ENCODE peak calls at places on chromosomes 1 and 21, in six cellular contexts. Y is BE2C, B is neural progenitor cell, G is A549, X is dorsolateral prefrontal cortex, T is lower leg skin. D is an unnamed sample.

GRCh38 chr1:179938752-179939151 is 15.9 kb upstream of the CEP350 start:
- DNase-seq in B (no peak), Y (no peak), G (no peak), T (no peak), X (no peak), D (peak)

GRCh38 chr1:76583875-76584477 is 283.3 kb upstream of the ST6GALNAC5 start:
- DNase-seq in X (no peak), T (no peak), Y (no peak), G (no peak), B (no peak), D (no peak)

GRCh38 chr21:42161957-42162681 is 56.8 kb upstream of the ABCG1 start:
- DNase-seq in B (peak), T (no peak), G (no peak), X (no peak), Y (no peak), D (peak)

GRCh38 chr1:16077430-16078245 is 4.2 kb upstream of the FAM131C start:
- DNase-seq in T (no peak), G (no peak), Y (peak), X (no peak), B (peak), D (peak)

GRCh38 chr1:96474985-96475743 is 246.4 kb upstream of the PTBP2 start:
- DNase-seq in X (no peak), G (no peak), T (no peak), B (no peak), Y (no peak), D (no peak)

GRCh38 chr1:20494609-20495311 is 8.8 kb upstream of the CAMK2N1 start:
- DNase-seq in T (no peak), X (no peak), G (no peak), B (no peak), Y (no peak), D (peak)

GRCh38 chr21:34008618-34009017 is 64.8 kb upstream of the MRPS6 start:
- DNase-seq in X (no peak), T (no peak), B (no peak), G (no peak), Y (no peak), D (no peak)

GRCh38 chr1:24277420-24278169 is 41.6 kb upstream of the GRHL3 start:
- DNase-seq in B (no peak), X (no peak), T (no peak), Y (no peak), G (no peak), D (peak)

GRCh38 chr1:186864296-186864695 is 35.5 kb downstream of the PLA2G4A start:
- DNase-seq in X (no peak), Y (no peak), B (no peak), G (no peak), T (no peak), D (no peak)

GRCh38 chr1:31757204-31757679 is 6.9 kb downstream of the ADGRB2 start:
- DNase-seq in G (no peak), X (no peak), Y (no peak), B (no peak), T (no peak), D (no peak)
- TF ChIP-seq CTCF in G (no peak), X (no peak), Y (no peak), B (no peak), T (no peak), D (no peak)

GRCh38 chr1:201946224-201946908 is at the start of gene LMOD1:
- DNase-seq in Y (peak), T (peak), B (peak), X (peak), G (no peak), D (peak)
- TF ChIP-seq CTCF in Y (no peak), T (no peak), B (no peak), X (no peak), G (no peak), D (no peak)

DNA sequence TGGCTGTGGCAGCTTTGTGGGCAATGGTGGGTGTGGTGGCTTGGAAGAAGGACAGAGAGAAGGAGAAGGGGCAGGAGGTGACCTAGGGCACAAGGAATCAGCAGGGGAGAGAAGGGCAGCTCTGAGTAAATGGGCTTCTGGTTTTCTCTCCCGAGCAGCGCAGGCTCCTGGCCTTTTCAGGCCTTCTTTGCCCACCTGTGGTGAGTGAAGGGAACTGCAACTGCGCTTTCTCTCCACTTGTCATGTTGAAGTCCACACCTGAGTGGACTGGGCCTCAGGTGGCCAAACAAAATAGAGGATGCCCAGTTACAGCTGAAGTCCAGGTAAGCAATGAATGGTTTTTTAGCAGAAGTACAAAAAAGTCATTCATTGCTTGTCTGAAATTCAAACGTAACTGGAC is 29.4 kb upstream of the KCNA10 start:
- DNase-seq in G (peak), Y (peak), T (no peak), B (peak), X (no peak), D (peak)
- TF ChIP-seq CTCF in G (peak), Y (peak), T (no peak), B (peak), X (peak), D (peak)

GRCh38 chr1:200959341-200959985 is 64.1 kb downstream of the KIF21B start:
- DNase-seq in X (no peak), T (no peak), B (peak), Y (peak), G (no peak), D (no peak)
- TF ChIP-seq CTCF in X (no peak), T (no peak), B (no peak), Y (peak), G (no peak), D (no peak)

GRCh38 chr1:213131851-213132655 is 81.0 kb downstream of the RPS6KC1 start:
- DNase-seq in X (no peak), B (no peak), Y (no peak), T (no peak), G (no peak), D (no peak)
- TF ChIP-seq CTCF in X (peak), B (no peak), Y (no peak), T (no peak), G (peak), D (no peak)

DNA sequence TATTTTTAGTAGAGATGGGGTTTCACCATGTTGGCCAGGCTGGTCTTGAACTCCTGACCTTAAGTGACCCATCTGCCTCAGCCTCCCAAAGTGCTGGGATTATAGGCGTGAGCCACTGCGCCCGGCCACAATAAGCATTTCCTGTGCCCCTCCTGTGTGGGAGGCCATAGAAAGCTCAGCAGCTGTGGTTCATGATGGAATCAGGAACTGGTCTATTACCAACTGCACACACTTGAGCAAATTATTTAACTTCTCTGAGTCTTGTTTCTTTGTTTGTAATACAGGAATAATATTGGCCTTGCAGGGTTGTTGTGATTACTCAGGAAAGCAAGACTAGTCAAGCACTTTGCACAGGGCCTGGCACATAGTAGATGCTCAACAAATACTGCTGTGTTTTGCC is 15.0 kb downstream of the RHBG start:
- DNase-seq in Y (no peak), B (no peak), G (no peak), T (no peak), X (no peak), D (no peak)
- TF ChIP-seq CTCF in Y (no peak), B (no peak), G (no peak), T (no peak), X (no peak), D (no peak)

GRCh38 chr21:35370071-35370470 is 321.0 kb upstream of the RUNX1 start:
- DNase-seq in T (no peak), X (no peak), G (no peak), B (no peak), Y (no peak), D (no peak)
- TF ChIP-seq CTCF in T (no peak), X (no peak), G (no peak), B (no peak), Y (no peak), D (no peak)